ENCODE peak calls at places on chromosomes 11 and 22, in six cellular contexts. H is neuronal stem cell, F is mesenchymal stem cell, B is IMR-90, A is trophoblast cell, R is H1. Q is an unnamed sample.

GRCh38 chr11:93741882-93742226 is 382 bp downstream of the C11orf54 start:
- DNase-seq in H (no peak), F (peak; percentile 82), B (peak; percentile 68), A (peak; percentile 89), R (no peak), Q (no peak)

GRCh38 chr11:6402561-6402981 is 12.3 kb downstream of the SMPD1 start:
- DNase-seq in H (no peak), F (peak; percentile 4), B (peak; percentile 39), A (no peak), R (no peak), Q (no peak)

GRCh38 chr11:43546561-43547410 is 133.8 kb upstream of the HSD17B12 start:
- DNase-seq in H (no peak), F (no peak), B (no peak), A (no peak), R (no peak), Q (no peak)

GRCh38 chr11:127345819-127346459 is 345.4 kb upstream of the KIRREL3 start:
- DNase-seq in H (peak; percentile 39), F (peak; percentile 10), B (peak; percentile 33), A (peak; percentile 70), R (peak; percentile 69), Q (peak; percentile 48)

GRCh38 chr11:74507582-74507981 is 14.1 kb upstream of the LIPT2 start:
- DNase-seq in H (no peak), F (no peak), B (no peak), A (no peak), R (no peak), Q (no peak)

GRCh38 chr11:36012410-36012809 is 68.5 kb downstream of the LDLRAD3 start:
- DNase-seq in H (no peak), F (peak; percentile 76), B (peak; percentile 56), A (peak; percentile 87), R (no peak), Q (no peak)

GRCh38 chr11:66221726-66222236 is 46.7 kb upstream of the RAB1B start:
- DNase-seq in H (no peak), F (peak; percentile 26), B (peak; percentile 24), A (no peak), R (no peak), Q (peak; percentile 23)

GRCh38 chr11:45336136-45336535 is 50.0 kb upstream of the SYT13 start:
- DNase-seq in H (no peak), F (no peak), B (no peak), A (no peak), R (peak; percentile 27), Q (no peak)

GRCh38 chr11:68564261-68564660 is 103.7 kb downstream of the PPP6R3 start:
- DNase-seq in H (no peak), F (no peak), B (no peak), A (no peak), R (no peak), Q (no peak)

GRCh38 chr11:34305095-34305692 is 52.6 kb downstream of the ABTB2 start:
- DNase-seq in H (no peak), F (no peak), B (peak; percentile 39), A (no peak), R (no peak), Q (no peak)

GRCh38 chr22:43002198-43002577 is 12.8 kb downstream of the PACSIN2 start:
- DNase-seq in H (no peak), F (peak; percentile 80), B (peak; percentile 91), A (peak; percentile 89), R (no peak), Q (no peak)

GRCh38 chr11:3006505-3007260 is 14.6 kb upstream of the NAP1L4 start:
- DNase-seq in H (no peak), F (no peak), B (no peak), A (no peak), R (no peak), Q (no peak)

GRCh38 chr11:113906038-113906437 is 1.4 kb downstream of the HTR3B start:
- DNase-seq in H (peak; percentile 24), F (peak; percentile 56), B (peak; percentile 51), A (no peak), R (no peak), Q (peak; percentile 61)

GRCh38 chr22:49642741-49643140 is 184.9 kb downstream of the BRD1 start:
- DNase-seq in H (no peak), F (no peak), B (no peak), A (no peak), R (no peak), Q (no peak)

GRCh38 chr11:61815790-61816735 is 740 bp downstream of the FADS1 start:
- DNase-seq in H (peak; percentile 75), F (peak; percentile 80), B (peak; percentile 60), A (peak; percentile 78), R (peak; percentile 85), Q (peak; percentile 84)

GRCh38 chr11:121762820-121763219 is 310.1 kb upstream of the SORL1-AS1 start:
- DNase-seq in H (no peak), F (no peak), B (peak; percentile 52), A (no peak), R (no peak), Q (peak; percentile 43)

GRCh38 chr11:73965076-73965763 is 14.4 kb downstream of the DNAJB13 start:
- DNase-seq in H (no peak), F (peak; percentile 19), B (no peak), A (no peak), R (no peak), Q (no peak)

GRCh38 chr11:9047986-9048522 is 43.3 kb downstream of the SCUBE2 start:
- DNase-seq in H (no peak), F (peak; percentile 81), B (peak; percentile 34), A (no peak), R (no peak), Q (no peak)

GRCh38 chr22:46626356-46626755 is 6.2 kb downstream of the GRAMD4 start:
- DNase-seq in H (no peak), F (no peak), B (no peak), A (no peak), R (no peak), Q (no peak)

GRCh38 chr11:33942954-33943353 is 51.1 kb upstream of the LMO2 start:
- DNase-seq in H (no peak), F (peak; percentile 46), B (peak; percentile 58), A (peak; percentile 7), R (no peak), Q (no peak)

GRCh38 chr22:46193898-46194310 is 43.6 kb downstream of the PPARA start:
- DNase-seq in H (no peak), F (no peak), B (no peak), A (no peak), R (no peak), Q (no peak)

GRCh38 chr11:8262552-8263108 is 1.0 kb downstream of the LMO1 start:
- DNase-seq in H (peak; percentile 81), F (peak; percentile 70), B (peak; percentile 55), A (peak; percentile 46), R (peak; percentile 82), Q (peak; percentile 74)

GRCh38 chr11:78933361-78933760 is 358.7 kb upstream of the NARS2 start:
- DNase-seq in H (no peak), F (no peak), B (no peak), A (no peak), R (no peak), Q (no peak)

GRCh38 chr11:10439924-10440323 is 15.1 kb upstream of the AMPD3 start:
- DNase-seq in H (no peak), F (no peak), B (no peak), A (no peak), R (no peak), Q (no peak)

GRCh38 chr11:74327076-74327475 is 15.6 kb upstream of the P4HA3 start:
- DNase-seq in H (no peak), F (no peak), B (no peak), A (no peak), R (no peak), Q (no peak)

DNA sequence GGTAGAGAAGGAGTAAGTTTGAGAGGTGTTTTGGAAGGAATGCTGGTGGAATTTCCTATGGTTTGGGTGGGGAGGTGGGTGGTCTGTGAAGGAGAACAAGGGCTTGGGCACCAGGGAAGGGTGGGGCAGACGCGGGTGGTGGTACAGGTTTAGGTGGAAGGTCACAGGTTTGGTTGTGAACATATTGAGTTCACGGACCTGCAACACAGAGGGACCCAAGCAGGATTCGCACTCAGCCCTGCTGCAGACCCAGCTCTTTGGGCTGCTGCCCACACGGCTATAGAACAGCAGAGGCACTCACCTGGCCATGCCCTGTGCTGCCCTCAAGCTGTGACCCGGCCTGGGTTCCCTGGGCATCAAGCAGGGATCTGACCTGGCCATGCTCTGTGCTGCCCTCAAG is 33.5 kb upstream of the EMID1 start:
- DNase-seq in H (no peak), F (no peak), B (no peak), A (no peak), R (no peak), Q (no peak)
- H3K14ac ChIP-seq in H (no peak overlapping the region), F (no peak overlapping the region), B (no peak overlapping the region), A (no peak overlapping the region), R (no peak overlapping the region), Q (no peak overlapping the region)

GRCh38 chr22:38741166-38741565 is 14.6 kb downstream of the SUN2 start:
- DNase-seq in H (no peak), F (no peak), B (no peak), A (no peak), R (no peak), Q (no peak)
- H3K14ac ChIP-seq in H (no peak overlapping the region), F (no peak overlapping the region), B (no peak overlapping the region), A (no peak overlapping the region), R (no peak overlapping the region), Q (no peak overlapping the region)

DNA sequence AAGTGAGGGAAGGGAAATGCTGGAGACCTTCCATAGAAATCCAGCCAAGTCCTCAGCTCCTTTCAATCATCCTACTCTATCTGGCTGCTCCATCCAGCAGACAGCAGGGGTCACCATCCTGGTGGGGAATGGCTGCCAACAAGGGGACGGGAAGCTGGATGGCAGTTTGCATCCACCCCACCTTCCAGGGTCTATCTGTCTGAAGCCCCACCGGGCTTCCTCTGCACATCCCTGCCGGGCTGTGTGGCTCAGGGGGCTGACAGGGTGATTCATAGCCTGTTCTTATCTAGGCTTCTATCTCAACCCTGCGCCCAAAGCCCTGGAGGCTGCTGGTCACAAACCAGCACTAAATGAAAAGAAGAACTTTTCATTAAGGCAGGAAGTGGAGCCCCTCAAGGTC is 1.1 kb downstream of the SYTL2 start:
- DNase-seq in H (no peak), F (peak; percentile 15), B (no peak), A (peak; percentile 56), R (peak; percentile 56), Q (peak; percentile 53)
- H3K14ac ChIP-seq in H (no peak overlapping the region), F (no peak overlapping the region), B (peak overlapping the region; percentile 31), A (no peak overlapping the region), R (no peak overlapping the region), Q (no peak overlapping the region)

GRCh38 chr22:27749597-27750225 is 51.8 kb downstream of the MN1 start:
- DNase-seq in H (no peak), F (peak; percentile 59), B (peak; percentile 13), A (no peak), R (no peak), Q (peak; percentile 59)

GRCh38 chr22:27750866-27751265 is 50.7 kb downstream of the MN1 start:
- DNase-seq in H (no peak), F (no peak), B (no peak), A (no peak), R (no peak), Q (no peak)

GRCh38 chr22:27746918-27747317 is 54.6 kb downstream of the MN1 start:
- DNase-seq in H (no peak), F (no peak), B (no peak), A (no peak), R (no peak), Q (no peak)

GRCh38 chr22:27747396-27748256 is 53.9 kb downstream of the MN1 start:
- DNase-seq in H (no peak), F (no peak), B (no peak), A (no peak), R (no peak), Q (no peak)

GRCh38 chr22:27748355-27749168 is 53.0 kb downstream of the MN1 start:
- DNase-seq in H (peak; percentile 31), F (peak; percentile 81), B (peak; percentile 58), A (peak; percentile 8), R (peak; percentile 72), Q (peak; percentile 77)
- H3K14ac ChIP-seq in H (no peak overlapping the region), F (no peak overlapping the region), B (no peak overlapping the region), A (no peak overlapping the region), R (no peak overlapping the region), Q (no peak overlapping the region)

GRCh38 chr11:1597981-1598380 is at the start of gene KRTAP5-2:
- DNase-seq in H (no peak), F (no peak), B (no peak), A (no peak), R (no peak), Q (no peak)
- H3K14ac ChIP-seq in H (no peak within 1 kb of the TSS), F (no peak within 1 kb of the TSS), B (no peak within 1 kb of the TSS), A (no peak within 1 kb of the TSS), R (no peak within 1 kb of the TSS), Q (no peak within 1 kb of the TSS)